ENCODE peak calls at places on chromosome 1, in five cellular contexts. C is Right ventricle myocardium superior, Z is GM13976, D is GM20000, F is ecto neural progenitor cell. R is an unnamed sample.

GRCh38 chr1:205301220-205301821 is 20.2 kb downstream of the NUAK2 start:
- DNase-seq in C (no peak), Z (no peak), D (no peak), F (peak), R (no peak)

GRCh38 chr1:114695430-114696093 is at the start of gene AMPD1:
- DNase-seq in C (no peak), Z (no peak), D (no peak), F (no peak), R (no peak)

GRCh38 chr1:78005755-78006154 is 1.0 kb downstream of the DNAJB4 start:
- DNase-seq in C (no peak), Z (no peak), D (no peak), F (no peak), R (no peak)

GRCh38 chr1:53572061-53572801 is 113.0 kb downstream of the DMRTB1 start:
- DNase-seq in C (no peak), Z (no peak), D (no peak), F (peak), R (no peak)

GRCh38 chr1:71565267-71565666 is 484.4 kb upstream of the ZRANB2 start:
- DNase-seq in C (no peak), Z (no peak), D (no peak), F (no peak), R (no peak)

GRCh38 chr1:182446033-182446669 is 3.8 kb upstream of the RGSL1 start:
- DNase-seq in C (no peak), Z (peak), D (peak), F (no peak), R (peak)

GRCh38 chr1:203325004-203325417 is 19.7 kb downstream of the BTG2 start:
- DNase-seq in C (no peak), Z (peak), D (peak), F (peak), R (no peak)

GRCh38 chr1:192707978-192708547 is 72.1 kb downstream of the RGS13 start:
- DNase-seq in C (no peak), Z (no peak), D (no peak), F (no peak), R (no peak)

GRCh38 chr1:244041475-244042100 is 9.5 kb upstream of the ZBTB18 start:
- DNase-seq in C (no peak), Z (no peak), D (no peak), F (no peak), R (no peak)

GRCh38 chr1:19582318-19582717 is 61.8 kb upstream of the NBL1 start:
- DNase-seq in C (peak), Z (peak), D (peak), F (peak), R (peak)

GRCh38 chr1:200414657-200415056 is 4.8 kb upstream of the ZNF281 start:
- DNase-seq in C (no peak), Z (no peak), D (no peak), F (no peak), R (no peak)

GRCh38 chr1:47183308-47184089 is 6.3 kb downstream of the PDZK1IP1 start:
- DNase-seq in C (no peak), Z (no peak), D (no peak), F (no peak), R (no peak)

R was measured in heart right ventricle.